ENCODE peak calls at places on chromosome 5, in six cellular contexts. H is SHP77, U is GM23248, M is RPMI8226, W is NCI-H2081, V is mucosa of gallbladder. L is an unnamed sample.

GRCh38 chr5:96781031-96781733 is 26.6 kb downstream of the ERAP1 start:
- DNase-seq in H (no peak), U (peak), M (no peak), W (no peak), V (no peak), L (no peak)

GRCh38 chr5:55096186-55096585 is 6.3 kb upstream of the GZMA start:
- DNase-seq in H (no peak), U (no peak), M (no peak), W (no peak), V (no peak), L (no peak)

GRCh38 chr5:175765858-175766257 is 105.5 kb upstream of the CPLX2 start:
- DNase-seq in H (no peak), U (no peak), M (no peak), W (no peak), V (no peak), L (peak)

GRCh38 chr5:132478498-132478855 is 12.1 kb downstream of the IRF1 start:
- DNase-seq in H (no peak), U (no peak), M (no peak), W (no peak), V (no peak), L (no peak)

GRCh38 chr5:43560128-43560527 is 3.3 kb upstream of the PAIP1 start:
- DNase-seq in H (no peak), U (no peak), M (no peak), W (no peak), V (no peak), L (no peak)

GRCh38 chr5:1059884-1060263 is 51.3 kb downstream of the NKD2 start:
- DNase-seq in H (no peak), U (no peak), M (no peak), W (no peak), V (no peak), L (no peak)

GRCh38 chr5:127447822-127448221 is 69.6 kb upstream of the PRRC1 start:
- DNase-seq in H (no peak), U (peak), M (no peak), W (no peak), V (no peak), L (no peak)

GRCh38 chr5:152405145-152405544 is at the start of gene NMUR2:
- DNase-seq in H (peak), U (no peak), M (no peak), W (no peak), V (no peak), L (no peak)

GRCh38 chr5:108650997-108651396 is 96.7 kb upstream of the FER start:
- DNase-seq in H (no peak), U (peak), M (no peak), W (no peak), V (no peak), L (peak)

GRCh38 chr5:64635056-64635686 is 55.1 kb upstream of the SHISAL2B start:
- DNase-seq in H (no peak), U (peak), M (peak), W (peak), V (no peak), L (peak)

GRCh38 chr5:99061711-99062110 is 132.9 kb upstream of the CHD1 start:
- DNase-seq in H (no peak), U (peak), M (peak), W (no peak), V (no peak), L (no peak)

GRCh38 chr5:139636207-139636792 is 11.8 kb upstream of the CXXC5 start:
- DNase-seq in H (peak), U (peak), M (peak), W (no peak), V (no peak), L (no peak)

GRCh38 chr5:115494570-115495289 is 49.8 kb downstream of the FEM1C start:
- DNase-seq in H (no peak), U (no peak), M (no peak), W (no peak), V (no peak), L (peak)

GRCh38 chr5:37722236-37723146 is 117.3 kb downstream of the GDNF start:
- DNase-seq in H (no peak), U (peak), M (no peak), W (no peak), V (no peak), L (no peak)

GRCh38 chr5:112479418-112479817 is 60.3 kb upstream of the EPB41L4A start:
- DNase-seq in H (no peak), U (peak), M (no peak), W (no peak), V (no peak), L (peak)

GRCh38 chr5:91179018-91179417 is 204.1 kb downstream of the ARRDC3 start:
- DNase-seq in H (no peak), U (peak), M (no peak), W (no peak), V (no peak), L (no peak)

GRCh38 chr5:34669931-34670516 is 13.9 kb downstream of the RAI14 start:
- DNase-seq in H (no peak), U (peak), M (no peak), W (no peak), V (no peak), L (no peak)

GRCh38 chr5:37090781-37091180 is 158.4 kb downstream of the CPLANE1 start:
- DNase-seq in H (no peak), U (no peak), M (no peak), W (no peak), V (no peak), L (no peak)

GRCh38 chr5:123450641-123451421 is 27.6 kb upstream of the CEP120 start:
- DNase-seq in H (peak), U (peak), M (no peak), W (peak), V (no peak), L (peak)

GRCh38 chr5:150190987-150191386 is 1.1 kb downstream of the SLC6A7 start:
- DNase-seq in H (no peak), U (no peak), M (no peak), W (no peak), V (no peak), L (no peak)

GRCh38 chr5:1003296-1003937 is 5.2 kb upstream of the NKD2 start:
- DNase-seq in H (peak), U (peak), M (peak), W (peak), V (no peak), L (peak)

GRCh38 chr5:139795074-139796001 is at the start of gene PSD2:
- DNase-seq in H (no peak), U (peak), M (peak), W (no peak), V (no peak), L (no peak)

GRCh38 chr5:72137826-72138409 is 30.6 kb downstream of the MAP1B start:
- DNase-seq in H (no peak), U (peak), M (no peak), W (no peak), V (no peak), L (peak)

GRCh38 chr5:109844148-109844547 is 154.4 kb downstream of the MAN2A1 start:
- DNase-seq in H (no peak), U (peak), M (no peak), W (no peak), V (no peak), L (peak)

GRCh38 chr5:16812911-16813310 is 123.2 kb downstream of the MYO10 start:
- DNase-seq in H (peak), U (no peak), M (no peak), W (peak), V (peak), L (no peak)

GRCh38 chr5:176611435-176611834 is 1.5 kb upstream of the GPRIN1 start:
- DNase-seq in H (no peak), U (peak), M (peak), W (no peak), V (peak), L (peak)

L was measured in dermis blood vessel endothelial cell.